ENCODE peak calls at places on chromosomes 13 and 19, in six cellular contexts. One of them, this sample, is unnamed.

GRCh38 chr19:13055213-13056051 is 47.2 kb downstream of the LYL1 start:
- DNase-seq in substantia nigra: no peak
- DNase-seq in pancreas: no peak
- DNase-seq in ureter: peak
- DNase-seq in left ventricle myocardium inferior: peak
- DNase-seq in AG04449: peak
- DNase-seq in this sample: peak

GRCh38 chr19:7199613-7200533 is 94.3 kb downstream of the INSR start:
- DNase-seq in left ventricle myocardium inferior: no peak
- DNase-seq in substantia nigra: no peak
- DNase-seq in pancreas: peak
- DNase-seq in AG04449: no peak
- DNase-seq in ureter: no peak
- DNase-seq in this sample: no peak

GRCh38 chr19:55141696-55142095 is 7.3 kb downstream of the TNNT1 start:
- DNase-seq in AG04449: no peak
- DNase-seq in left ventricle myocardium inferior: no peak
- DNase-seq in substantia nigra: no peak
- DNase-seq in ureter: no peak
- DNase-seq in pancreas: no peak
- DNase-seq in this sample: no peak

GRCh38 chr19:10655457-10656312 is 1.5 kb downstream of the ILF3 start:
- DNase-seq in left ventricle myocardium inferior: no peak
- DNase-seq in ureter: no peak
- DNase-seq in pancreas: peak
- DNase-seq in AG04449: no peak
- DNase-seq in substantia nigra: no peak
- DNase-seq in this sample: no peak

GRCh38 chr19:49297403-49297802 is 27.6 kb downstream of the SLC6A16 start:
- DNase-seq in pancreas: no peak
- DNase-seq in AG04449: peak
- DNase-seq in ureter: no peak
- DNase-seq in left ventricle myocardium inferior: no peak
- DNase-seq in substantia nigra: no peak
- DNase-seq in this sample: no peak

GRCh38 chr19:14005381-14006084 is 587 bp downstream of the RFX1 start:
- DNase-seq in pancreas: peak
- DNase-seq in ureter: peak
- DNase-seq in AG04449: no peak
- DNase-seq in substantia nigra: no peak
- DNase-seq in left ventricle myocardium inferior: peak
- DNase-seq in this sample: peak

GRCh38 chr13:50589651-50590054 is 253.8 kb downstream of the DLEU7 start:
- DNase-seq in left ventricle myocardium inferior: no peak
- DNase-seq in substantia nigra: no peak
- DNase-seq in pancreas: no peak
- DNase-seq in AG04449: peak
- DNase-seq in ureter: no peak
- DNase-seq in this sample: peak

GRCh38 chr13:51767100-51767499 is 36.9 kb downstream of the DHRS12 start:
- DNase-seq in ureter: no peak
- DNase-seq in pancreas: no peak
- DNase-seq in left ventricle myocardium inferior: no peak
- DNase-seq in AG04449: no peak
- DNase-seq in substantia nigra: no peak
- DNase-seq in this sample: no peak

This sample was measured in T1000.